ENCODE peak calls at places on chromosomes 2 and 18, in five cellular contexts. N is GM23248, Z is GM10248, I is AG04450, B is iPS DF 19.7. P is an unnamed sample.

GRCh38 chr2:132037527-132038178 is 124.1 kb downstream of the ANKRD30BL start:
- DNase-seq in I (no peak), Z (peak), N (peak), B (no peak), P (no peak)

GRCh38 chr2:152055366-152056108 is 43.3 kb downstream of the CACNB4 start:
- DNase-seq in B (no peak), I (no peak), Z (no peak), N (peak), P (no peak)

GRCh38 chr18:12516049-12516677 is 108.4 kb downstream of the PRELID3A start:
- DNase-seq in I (no peak), N (peak), Z (no peak), B (no peak), P (no peak)

GRCh38 chr2:55419236-55419513 is 481 bp downstream of the CCDC88A start:
- DNase-seq in B (peak), Z (no peak), N (peak), I (no peak), P (no peak)

GRCh38 chr2:230905448-230906430 is 19.3 kb downstream of the GPR55 start:
- DNase-seq in Z (no peak), I (no peak), N (peak), B (no peak), P (no peak)

GRCh38 chr18:3970929-3971328 is 484.2 kb downstream of the DLGAP1 start:
- DNase-seq in Z (no peak), I (no peak), N (no peak), B (no peak), P (no peak)

GRCh38 chr2:21413082-21413481 is 289.3 kb downstream of the TDRD15 start:
- DNase-seq in N (no peak), Z (no peak), B (no peak), I (peak), P (no peak)

GRCh38 chr2:28496781-28497180 is 921 bp downstream of the PLB1 start:
- DNase-seq in Z (no peak), I (no peak), N (no peak), B (no peak), P (no peak)

GRCh38 chr2:130964931-130965330 is 128.2 kb downstream of the ARHGEF4 start:
- DNase-seq in N (no peak), Z (no peak), B (no peak), I (no peak), P (no peak)

GRCh38 chr2:157875720-157876065 is 437 bp downstream of the ACVR1 start:
- DNase-seq in Z (peak), N (peak), I (no peak), B (no peak), P (no peak)

GRCh38 chr2:226424971-226425370 is 374.6 kb downstream of the IRS1 start:
- DNase-seq in B (no peak), I (no peak), Z (no peak), N (no peak), P (no peak)